ENCODE peak calls at places on chromosomes 1 and 21, in four cellular contexts. M is DMS79, X is astrocyte of the spinal cord, B is heart left ventricle. J is an unnamed sample.

GRCh38 chr21:45465105-45465504 is 60.1 kb downstream of the COL18A1 start:
- DNase-seq in X (no peak), M (peak; percentile 19), B (peak; percentile 18), J (no peak)

GRCh38 chr1:72435025-72435424 is 152.7 kb upstream of the NEGR1 start:
- DNase-seq in M (no peak), X (peak; percentile 63), B (no peak), J (no peak)

GRCh38 chr1:242139437-242139836 is 140.5 kb upstream of the MAP1LC3C start:
- DNase-seq in X (no peak), B (no peak), M (no peak), J (no peak)

GRCh38 chr1:212355230-212355969 is 59.3 kb downstream of the PACC1 start:
- DNase-seq in M (no peak), B (no peak), X (no peak), J (peak; percentile 31)

GRCh38 chr21:37088196-37088595 is 15.1 kb downstream of the TTC3 start:
- DNase-seq in M (no peak), B (no peak), X (no peak), J (no peak)

GRCh38 chr1:85025940-85026339 is 22.4 kb downstream of the MCOLN3 start:
- DNase-seq in B (no peak), M (no peak), X (no peak), J (no peak)

GRCh38 chr1:193538690-193539089 is 352.3 kb upstream of the B3GALT2 start:
- DNase-seq in M (no peak), X (no peak), B (no peak), J (no peak)

GRCh38 chr1:34984435-34985062 is 598 bp downstream of the TMEM35B start:
- DNase-seq in X (peak; percentile 42), B (peak; percentile 61), M (no peak), J (peak; percentile 53)

GRCh38 chr1:151611832-151612505 is at the start of gene SNX27:
- DNase-seq in B (peak; percentile 94), X (peak; percentile 94), M (peak; percentile 87), J (peak; percentile 96)

GRCh38 chr21:17784604-17785402 is 34.4 kb downstream of the C21orf91 start:
- DNase-seq in M (no peak), X (peak; percentile 56), B (no peak), J (no peak)

GRCh38 chr1:7539772-7540175 is 231.3 kb upstream of the VAMP3 start:
- DNase-seq in M (no peak), X (peak; percentile 15), B (peak; percentile 19), J (no peak)

GRCh38 chr1:213417225-213417820 is 366.3 kb downstream of the RPS6KC1 start:
- DNase-seq in X (no peak), B (no peak), M (no peak), J (no peak)

GRCh38 chr1:180213401-180214177 is 16.5 kb upstream of the LHX4 start:
- DNase-seq in B (no peak), M (no peak), X (no peak), J (peak; percentile 54)

GRCh38 chr1:12448746-12449177 is 169.2 kb downstream of the DHRS3 start:
- DNase-seq in X (peak; percentile 60), B (no peak), M (no peak), J (no peak)

GRCh38 chr1:116494745-116495144 is 76.1 kb downstream of the CD58 start:
- DNase-seq in B (no peak), X (no peak), M (no peak), J (no peak)

GRCh38 chr1:243496173-243496553 is 240.3 kb downstream of the SDCCAG8 start:
- DNase-seq in M (no peak), X (no peak), B (peak; percentile 50), J (no peak)

GRCh38 chr1:41802532-41803501 is 115.9 kb downstream of the HIVEP3 start:
- DNase-seq in X (no peak), B (peak; percentile 69), M (no peak), J (peak; percentile 81)

GRCh38 chr1:244361764-244362473 is 89.8 kb downstream of the ADSS2 start:
- DNase-seq in X (peak; percentile 85), M (no peak), B (no peak), J (peak; percentile 12)

GRCh38 chr1:42179900-42180329 is 15.4 kb upstream of the GUCA2A start:
- DNase-seq in B (no peak), M (no peak), X (no peak), J (no peak)

GRCh38 chr1:93605812-93606512 is 75.7 kb downstream of the BCAR3 start:
- DNase-seq in M (no peak), X (peak; percentile 95), B (no peak), J (peak; percentile 74)

GRCh38 chr1:100545855-100546254 is 7.9 kb downstream of the GPR88 start:
- DNase-seq in X (no peak), M (no peak), B (no peak), J (no peak)

GRCh38 chr1:227774051-227774720 is 39.0 kb downstream of the SNAP47 start:
- DNase-seq in B (peak; percentile 12), M (no peak), X (no peak), J (no peak)

GRCh38 chr1:89022167-89022959 is at the start of gene GBP3:
- DNase-seq in B (no peak), X (peak; percentile 79), M (peak; percentile 4), J (no peak)

GRCh38 chr1:42692461-42692860 is 10.2 kb downstream of the YBX1 start:
- DNase-seq in B (no peak), X (no peak), M (no peak), J (no peak)

GRCh38 chr1:117110774-117111173 is 10.8 kb downstream of the TRIM45 start:
- DNase-seq in B (no peak), M (no peak), X (no peak), J (no peak)

GRCh38 chr1:22830131-22830566 is 119.5 kb downstream of the EPHB2 start:
- DNase-seq in X (no peak), B (no peak), M (no peak), J (no peak)

GRCh38 chr1:18149113-18149641 is 41.6 kb downstream of the IGSF21 start:
- DNase-seq in B (peak; percentile 44), X (no peak), M (peak; percentile 78), J (peak; percentile 64)

GRCh38 chr1:219354962-219355361 is 181.3 kb downstream of the LYPLAL1 start:
- DNase-seq in M (no peak), X (no peak), B (no peak), J (no peak)

GRCh38 chr1:246961939-246962373 is 30.2 kb upstream of the AHCTF1 start:
- DNase-seq in B (peak; percentile 36), X (no peak), M (no peak), J (no peak)

GRCh38 chr21:46500224-46500861 is 41.7 kb downstream of the DIP2A start:
- DNase-seq in B (no peak), X (peak; percentile 51), M (no peak), J (no peak)

J was measured in MG63.